ENCODE peak calls at places on chromosome 6, in four cellular contexts. B is GM12878, Q is HepG2, R is K562. W is an unnamed sample.

GRCh38 chr6:106257195-106257594 is 68.4 kb downstream of the ATG5 start:
- DNase-seq in B (no peak), Q (no peak), R (no peak), W (no peak)

GRCh38 chr6:111080713-111081112 is 6.6 kb upstream of the SLC16A10 start:
- DNase-seq in B (no peak), Q (no peak), R (no peak), W (no peak)

GRCh38 chr6:7155871-7156579 is 48.3 kb downstream of the RREB1 start:
- DNase-seq in B (peak), Q (no peak), R (peak), W (no peak)

GRCh38 chr6:136360783-136361182 is 71.1 kb upstream of the BCLAF1 start:
- DNase-seq in B (no peak), Q (no peak), R (peak), W (no peak)

GRCh38 chr6:125939796-125940195 is 16.8 kb upstream of the HINT3 start:
- DNase-seq in B (no peak), Q (no peak), R (no peak), W (no peak)

GRCh38 chr6:152698692-152699091 is 995 bp downstream of the MYCT1 start:
- DNase-seq in B (no peak), Q (no peak), R (no peak), W (no peak)

GRCh38 chr6:42404494-42404893 is 47.2 kb downstream of the TRERF1 start:
- DNase-seq in B (no peak), Q (no peak), R (peak), W (no peak)

GRCh38 chr6:6925391-6926164 is 182.2 kb upstream of the RREB1 start:
- DNase-seq in B (no peak), Q (no peak), R (no peak), W (no peak)

GRCh38 chr6:105985816-105986632 is 100.1 kb upstream of the PRDM1 start:
- DNase-seq in B (no peak), Q (no peak), R (no peak), W (no peak)

GRCh38 chr6:158391276-158391675 is 79.0 kb downstream of the TULP4 start:
- DNase-seq in B (no peak), Q (no peak), R (no peak), W (no peak)

GRCh38 chr6:16519265-16520242 is 241.7 kb downstream of the ATXN1 start:
- DNase-seq in B (no peak), Q (peak), R (no peak), W (no peak)

GRCh38 chr6:124870611-124871201 is 91.5 kb upstream of the RNF217 start:
- DNase-seq in B (no peak), Q (peak), R (peak), W (peak)

GRCh38 chr6:16414205-16414604 is 175.8 kb downstream of the GMPR start:
- DNase-seq in B (peak), Q (no peak), R (no peak), W (no peak)

GRCh38 chr6:52384145-52384766 is 22.3 kb downstream of the PAQR8 start:
- DNase-seq in B (no peak), Q (no peak), R (no peak), W (no peak)

GRCh38 chr6:29850011-29850553 is 22.5 kb downstream of the HLA-G start:
- DNase-seq in B (no peak), Q (no peak), R (peak), W (no peak)

GRCh38 chr6:135922746-135923145 is 71.2 kb downstream of the PDE7B start:
- DNase-seq in B (no peak), Q (no peak), R (no peak), W (no peak)

GRCh38 chr6:72182337-72183246 is 296.2 kb downstream of the RIMS1 start:
- DNase-seq in B (no peak), Q (no peak), R (peak), W (peak)

GRCh38 chr6:169669147-169669546 is 32.7 kb downstream of the WDR27 start:
- DNase-seq in B (no peak), Q (no peak), R (no peak), W (no peak)

DNA sequence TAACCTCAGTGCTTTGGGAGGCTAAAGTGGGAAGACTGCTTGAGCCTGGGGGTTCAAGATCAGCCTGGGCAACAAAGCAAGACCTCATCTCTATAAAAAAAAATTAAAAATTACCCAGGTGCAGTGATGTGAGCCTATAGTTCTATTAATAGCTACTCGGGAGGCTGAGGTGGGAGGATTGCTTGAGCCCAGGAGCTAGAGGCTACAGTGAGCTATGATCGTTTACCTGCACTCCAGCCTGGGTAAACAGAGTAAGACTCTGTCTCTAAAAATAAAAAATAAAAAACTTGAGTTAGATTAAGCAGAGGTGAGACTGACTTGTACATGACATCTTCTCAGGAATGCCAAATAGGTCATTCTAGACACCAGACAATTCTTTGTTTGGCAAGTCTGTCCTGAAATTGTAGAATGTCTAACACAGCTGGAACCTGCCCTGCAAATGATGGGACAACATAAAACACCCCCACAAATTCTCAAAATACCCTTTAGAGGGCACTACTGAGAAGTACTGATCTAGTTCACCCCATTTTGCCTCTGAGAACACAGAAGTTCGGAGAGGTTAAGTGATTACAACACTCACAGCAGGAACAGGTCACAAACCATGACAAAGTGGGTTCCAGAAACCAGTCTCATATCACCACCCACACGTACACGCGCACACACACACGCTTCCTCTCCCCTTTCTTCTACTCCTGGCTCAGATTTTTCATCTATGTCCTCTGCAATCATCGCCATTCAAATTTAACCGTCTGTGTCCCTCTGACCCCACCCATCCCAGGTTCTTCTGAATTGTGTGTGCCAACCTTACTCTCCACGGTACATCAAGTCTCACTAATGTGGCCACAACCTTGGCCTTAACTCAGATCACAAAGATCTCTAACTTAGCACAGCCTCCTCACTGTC is 38.3 kb downstream of the ARHGAP18 start:
- DNase-seq in B (peak), Q (peak), R (peak), W (no peak)
- TF ChIP-seq FOXK2 in B (no peak), Q (no peak), R (no peak), W (no peak)

GRCh38 chr6:37324131-37325033 is 29.4 kb upstream of the RNF8 start:
- DNase-seq in B (no peak), Q (no peak), R (no peak), W (no peak)
- TF ChIP-seq TARDBP in B (no peak), Q (no peak), R (no peak), W (no peak)

GRCh38 chr6:91213229-91213901 is 626.5 kb upstream of the MAP3K7 start:
- DNase-seq in B (no peak), Q (no peak), R (no peak), W (no peak)
- TF ChIP-seq SP1 in B (no peak), Q (no peak), R (no peak), W (no peak)

GRCh38 chr6:159729598-159729997 is 2.3 kb downstream of the WTAP start:
- DNase-seq in B (peak), Q (no peak), R (peak), W (no peak)
- TF ChIP-seq FOXK2 in B (no peak), Q (no peak), R (no peak), W (no peak)

DNA sequence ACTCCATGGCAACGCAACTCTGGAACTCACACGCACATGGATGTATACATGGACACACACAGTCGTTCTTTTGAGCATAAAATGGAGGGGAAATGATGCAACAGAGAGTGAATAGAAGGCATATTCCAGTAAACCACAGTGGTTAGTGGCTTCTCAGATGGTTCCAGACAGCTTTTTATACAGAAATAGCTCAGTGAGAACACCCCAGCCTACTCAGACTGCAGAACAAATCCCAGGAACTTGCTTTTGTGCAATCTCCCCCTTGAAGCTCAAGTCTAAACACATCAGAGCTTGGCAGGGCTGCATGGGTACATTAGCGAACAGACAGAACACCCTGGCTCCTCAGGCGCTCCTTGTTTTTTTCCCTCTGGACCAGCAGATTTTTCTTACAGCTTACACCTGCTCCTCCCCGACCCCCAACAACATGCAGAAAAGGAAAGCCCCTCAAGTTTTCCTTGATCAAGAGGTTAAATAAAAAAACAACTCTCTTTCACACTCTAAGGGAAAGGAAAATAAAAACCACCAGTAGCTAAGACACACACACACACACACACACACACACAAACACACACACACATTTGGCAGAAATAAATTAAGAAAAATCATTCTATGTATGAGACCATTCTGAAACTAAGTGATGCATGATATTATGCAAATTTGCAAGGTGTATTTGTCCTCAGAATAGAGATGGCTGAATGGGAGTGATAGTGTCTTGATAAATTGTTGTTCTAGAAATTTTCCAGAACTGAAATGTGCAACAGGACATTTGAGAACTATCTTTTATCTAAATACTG is 51.2 kb upstream of the RANBP9 start:
- DNase-seq in B (peak), Q (no peak), R (no peak), W (no peak)
- TF ChIP-seq TARDBP in B (no peak), Q (no peak), R (no peak), W (no peak)

DNA sequence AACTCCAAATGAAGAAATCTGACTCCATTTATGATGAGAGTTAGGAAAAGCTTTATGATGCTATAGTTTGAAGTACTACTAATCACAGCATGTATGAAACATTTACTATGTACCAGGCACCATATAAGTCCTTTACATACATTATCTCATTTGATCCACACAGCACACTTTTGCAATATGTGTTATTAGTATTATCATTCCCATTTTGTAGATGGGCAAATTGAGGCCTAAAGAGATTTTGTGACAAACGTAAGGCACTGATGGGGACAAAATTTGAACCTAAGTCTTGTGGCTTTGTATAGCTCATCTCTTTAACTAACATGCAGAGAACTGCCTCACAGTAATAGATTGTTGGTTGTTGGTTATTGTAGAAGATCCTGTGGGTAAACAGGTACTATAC is 14.2 kb upstream of the TNFRSF21 start:
- DNase-seq in B (no peak), Q (no peak), R (no peak), W (no peak)
- TF ChIP-seq SP1 in B (no peak), Q (no peak), R (no peak), W (no peak)

DNA sequence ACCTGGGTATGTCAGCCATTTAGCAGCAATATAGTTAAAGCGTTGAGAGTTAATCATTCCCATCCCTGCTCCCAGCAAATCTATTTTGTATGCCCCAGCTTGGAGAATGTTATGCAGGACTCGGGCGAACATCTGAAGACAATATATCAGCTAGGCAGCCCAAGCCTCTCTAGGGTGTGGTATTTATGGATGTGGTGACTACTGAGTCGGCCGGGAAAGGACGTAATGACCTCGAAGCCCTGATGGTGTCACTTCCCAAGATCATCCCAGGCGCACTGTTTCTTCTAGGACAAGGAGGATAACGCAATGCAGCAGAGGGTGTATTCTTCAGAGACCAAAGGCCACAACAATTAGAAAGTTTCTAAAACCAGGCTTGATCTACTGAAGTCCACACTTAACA is 63.6 kb upstream of the FAM184A start:
- DNase-seq in B (no peak), Q (no peak), R (no peak), W (no peak)
- TF ChIP-seq FOXK2 in B (no peak), Q (no peak), R (no peak), W (no peak)